ENCODE peak calls at places on chromosome 6, in five cellular contexts. G is NCI-H774, U is endothelial cell, Q is T47D, Z is NAMALWA. N is an unnamed sample.

GRCh38 chr6:139925894-139926641 is 551.6 kb upstream of the CITED2 start:
- DNase-seq in G (no peak), U (no peak), Q (no peak), Z (no peak), N (no peak)

GRCh38 chr6:156595481-156595880 is 181.7 kb upstream of the ARID1B start:
- DNase-seq in G (no peak), U (no peak), Q (no peak), Z (no peak), N (no peak)

GRCh38 chr6:159943101-159943632 is 25.7 kb upstream of the IGF2R start:
- DNase-seq in G (no peak), U (no peak), Q (peak; percentile 2), Z (no peak), N (no peak)

GRCh38 chr6:152078804-152079203 is 271.3 kb downstream of the ESR1 start:
- DNase-seq in G (no peak), U (no peak), Q (no peak), Z (no peak), N (no peak)

GRCh38 chr6:25023781-25024180 is 88.0 kb upstream of the RIPOR2 start:
- DNase-seq in G (no peak), U (no peak), Q (no peak), Z (no peak), N (no peak)

GRCh38 chr6:128155826-128156225 is 255.0 kb upstream of the THEMIS start:
- DNase-seq in G (no peak), U (no peak), Q (no peak), Z (no peak), N (no peak)

GRCh38 chr6:137878810-137879285 is 11.8 kb downstream of the TNFAIP3 start:
- DNase-seq in G (no peak), U (peak; percentile 76), Q (no peak), Z (no peak), N (no peak)

GRCh38 chr6:112939543-112939942 is 592.4 kb downstream of the RFPL4B start:
- DNase-seq in G (peak; percentile 77), U (no peak), Q (no peak), Z (no peak), N (peak; percentile 93)

GRCh38 chr6:69693749-69694148 is 103.1 kb downstream of the LMBRD1 start:
- DNase-seq in G (no peak), U (no peak), Q (no peak), Z (no peak), N (no peak)

GRCh38 chr6:62479722-62480121 is 193.7 kb upstream of the KHDRBS2 start:
- DNase-seq in G (no peak), U (no peak), Q (no peak), Z (no peak), N (no peak)

GRCh38 chr6:16332175-16332542 is 93.8 kb downstream of the GMPR start:
- DNase-seq in G (peak; percentile 65), U (peak; percentile 83), Q (peak; percentile 76), Z (peak; percentile 92), N (peak; percentile 91)

N was measured in NCI-H748 treated with DMSO at 0.1 percent for 48 hours.